ENCODE peak calls at places on chromosomes 11 and 22, in nine cellular contexts. U, Q, M, V, B, H, I, R and S are unnamed samples.
A peak's percentile ranks its signal among the peaks of the same experiment; 100 is the strongest.

GRCh38 chr22:36162127-36163034 is 1.8 kb upstream of the APOL3 start:
- DNase-seq in R (no peak), I (no peak), H (no peak), U (no peak), B (no peak), Q (no peak), V (no peak), M (no peak), S (no peak)

GRCh38 chr11:81270686-81271085 is 1463.0 kb downstream of the FAM181B start:
- DNase-seq in R (no peak), V (no peak), I (no peak), Q (no peak), B (no peak), M (no peak), H (no peak), U (no peak), S (no peak)

GRCh38 chr11:17738350-17739207 is 4.0 kb downstream of the KCNC1 start:
- DNase-seq in Q (no peak), R (no peak), M (no peak), B (no peak), H (peak; percentile 13), V (no peak), I (no peak), U (peak; percentile 19), S (no peak)

GRCh38 chr11:120343429-120343828 is 7.2 kb downstream of the ARHGEF12 start:
- DNase-seq in R (no peak), V (no peak), Q (no peak), B (no peak), M (no peak), I (no peak), U (no peak), H (no peak), S (no peak)

GRCh38 chr11:122879785-122880184 is 2.8 kb upstream of the JHY start:
- DNase-seq in M (no peak), B (no peak), R (no peak), V (no peak), I (no peak), Q (no peak), H (no peak), U (no peak), S (no peak)

GRCh38 chr11:46247090-46247489 is 30.4 kb upstream of the CREB3L1 start:
- DNase-seq in B (no peak), I (no peak), V (no peak), Q (no peak), R (peak; percentile 75), M (no peak), U (no peak), H (no peak), S (no peak)

GRCh38 chr11:126310229-126310991 is 6.5 kb downstream of the DCPS start:
- DNase-seq in R (peak; percentile 85), I (peak; percentile 78), Q (peak; percentile 63), B (peak; percentile 73), U (peak; percentile 87), H (peak; percentile 81), V (peak; percentile 50), M (peak; percentile 69), S (peak; percentile 73)

GRCh38 chr11:12116425-12117032 is 6.1 kb downstream of the MICAL2 start:
- DNase-seq in M (no peak), R (no peak), Q (no peak), U (no peak), H (no peak), V (no peak), B (no peak), I (no peak), S (no peak)

GRCh38 chr22:41746563-41747400 is 47.5 kb downstream of the MEI1 start:
- DNase-seq in B (peak; percentile 72), M (peak; percentile 76), R (peak; percentile 83), U (peak; percentile 75), H (peak; percentile 71), V (peak; percentile 52), Q (peak; percentile 61), I (peak; percentile 79), S (peak; percentile 91)

GRCh38 chr11:84890706-84891105 is 736.4 kb downstream of the DLG2 start:
- DNase-seq in V (no peak), Q (no peak), M (no peak), I (no peak), U (no peak), R (no peak), H (peak; percentile 20), B (no peak), S (no peak)

GRCh38 chr22:20316217-20316843 is 3.5 kb downstream of the DGCR6L start:
- DNase-seq in B (no peak), R (peak; percentile 9), M (peak; percentile 8), H (no peak), Q (no peak), I (no peak), U (no peak), V (peak; percentile 13), S (peak; percentile 12)

GRCh38 chr22:28444659-28445058 is 235.0 kb downstream of the TTC28 start:
- DNase-seq in M (no peak), I (no peak), V (no peak), U (no peak), Q (no peak), R (no peak), B (no peak), H (no peak), S (no peak)

GRCh38 chr22:37465721-37466120 is 20.5 kb downstream of the MFNG start:
- DNase-seq in H (no peak), Q (no peak), B (no peak), I (no peak), U (no peak), R (no peak), M (no peak), V (no peak), S (no peak)

GRCh38 chr11:46520971-46521745 is 72.7 kb downstream of the AMBRA1 start:
- DNase-seq in M (no peak), V (no peak), Q (no peak), R (no peak), H (no peak), U (no peak), I (peak; percentile 62), B (no peak), S (no peak)

GRCh38 chr22:21714784-21715183 is 20.8 kb downstream of the YPEL1 start:
- DNase-seq in B (no peak), I (no peak), M (no peak), R (no peak), Q (no peak), U (no peak), H (no peak), V (no peak), S (no peak)

GRCh38 chr11:67435727-67436458 is 1.6 kb downstream of the PTPRCAP start:
- DNase-seq in I (no peak), Q (no peak), R (no peak), H (no peak), B (no peak), U (no peak), V (no peak), M (no peak), S (no peak)
- TF ChIP-seq POLR2A in I (no peak), Q (no peak), R (no peak), H (no peak), B (no peak), U (no peak), V (no peak), M (no peak), S (no peak)

DNA sequence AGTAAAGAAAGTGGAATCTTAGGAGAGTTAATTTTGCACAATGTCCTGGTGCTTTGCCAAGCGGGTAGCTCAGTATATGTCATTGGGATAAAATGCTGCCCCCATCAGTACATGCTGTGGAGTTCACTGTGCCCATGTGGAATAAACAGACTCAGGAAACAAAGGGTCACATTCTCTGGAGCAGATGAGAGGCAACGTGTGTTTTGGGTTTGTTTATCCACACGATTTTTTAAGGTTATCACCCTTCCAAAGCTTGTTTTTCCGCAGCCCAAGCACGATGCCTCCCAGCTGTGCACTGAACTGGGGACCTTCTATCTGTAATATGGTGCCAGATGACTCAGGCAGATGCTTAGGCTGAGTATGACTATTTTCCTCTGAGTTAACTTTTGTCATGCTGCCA is 6.4 kb downstream of the OR4D6 start:
- DNase-seq in Q (no peak), B (no peak), V (no peak), R (no peak), H (peak; percentile 25), I (peak; percentile 85), U (peak; percentile 43), M (no peak), S (no peak)
- TF ChIP-seq CTCF in Q (no peak), B (no peak), V (no peak), R (no peak), H (no peak), I (no peak), U (no peak), M (no peak), S (no peak)

DNA sequence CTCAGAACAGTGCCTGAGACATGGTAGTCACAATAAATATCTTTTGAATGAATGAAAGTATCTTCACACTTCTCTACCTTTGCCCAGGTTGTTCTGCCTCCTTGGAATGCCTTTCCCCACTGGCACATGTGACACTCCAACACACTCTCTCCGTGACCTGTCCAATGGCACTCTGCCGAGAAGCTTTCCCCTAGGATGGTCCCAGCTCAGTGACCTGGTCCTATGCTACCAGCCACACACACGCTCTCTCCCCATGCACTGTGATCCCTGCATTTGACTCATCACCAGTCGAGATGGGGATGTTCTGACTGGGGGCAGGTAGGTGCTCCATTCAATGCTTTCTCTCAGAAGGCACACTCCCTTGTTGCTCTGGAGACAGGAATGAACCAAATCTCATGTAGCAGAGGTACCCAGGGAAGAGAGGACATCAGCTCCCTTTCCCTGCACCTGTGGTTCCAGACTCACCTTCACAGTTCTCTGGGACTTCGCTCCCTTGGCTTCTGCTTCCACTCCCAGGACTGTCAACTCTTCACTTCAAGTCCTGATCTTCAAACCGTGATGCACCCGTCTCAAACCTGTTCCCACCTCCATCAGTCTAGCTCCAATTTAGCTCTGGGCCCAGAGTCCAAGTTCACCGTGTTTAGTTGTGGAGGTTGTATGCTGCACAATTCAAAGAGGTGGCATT is 30.7 kb upstream of the LMO1 start:
- DNase-seq in H (no peak), Q (no peak), M (no peak), B (no peak), R (no peak), U (no peak), I (no peak), V (no peak), S (peak; percentile 68)
- TF ChIP-seq POLR2A in H (no peak), Q (no peak), M (no peak), B (no peak), R (no peak), U (no peak), I (no peak), V (no peak), S (no peak)

GRCh38 chr22:31607696-31608095 is 54.3 kb downstream of the PISD start:
- DNase-seq in B (no peak), U (no peak), Q (no peak), R (no peak), M (no peak), I (no peak), V (no peak), H (no peak), S (no peak)

GRCh38 chr22:31611065-31611760 is 50.8 kb downstream of the PISD start:
- DNase-seq in V (no peak), B (no peak), M (no peak), I (peak; percentile 32), U (peak; percentile 75), R (peak; percentile 23), Q (no peak), H (peak; percentile 56), S (no peak)

GRCh38 chr22:31610611-31611010 is 51.4 kb downstream of the PISD start:
- DNase-seq in R (peak; percentile 9), M (no peak), U (no peak), Q (no peak), H (no peak), B (no peak), I (no peak), V (no peak), S (no peak)

GRCh38 chr22:31612891-31613285 is 49.1 kb downstream of the PISD start:
- DNase-seq in Q (no peak), M (no peak), R (peak; percentile 8), I (no peak), H (no peak), B (no peak), U (no peak), V (no peak), S (no peak)

GRCh38 chr22:31609716-31610115 is 52.3 kb downstream of the PISD start:
- DNase-seq in H (no peak), I (no peak), M (no peak), U (no peak), Q (no peak), B (no peak), R (no peak), V (no peak), S (no peak)
- TF ChIP-seq CTCF in H (no peak), I (no peak), M (no peak), U (no peak), Q (no peak), B (no peak), R (no peak), V (no peak), S (no peak)